ENCODE peak calls at places on chromosomes 7 and 10, in ten cellular contexts. D, K, E, A, Z, W, N, B, V and M are unnamed samples. For H3K36me3, the result is how much of the 10 kb centered on the place peaks cover.

GRCh38 chr10:97550336-97551149 is 22.0 kb upstream of the ANKRD2 start:
- DNase-seq in D (no peak), K (no peak), E (no peak), A (peak), Z (no peak), W (no peak), N (peak), B (no peak), V (no peak), M (peak)

GRCh38 chr7:159116581-159117339 is 27.9 kb downstream of the VIPR2 start:
- DNase-seq in D (no peak), K (no peak), E (no peak), A (peak), Z (no peak), W (no peak), N (no peak), B (peak), V (no peak), M (no peak)

GRCh38 chr10:118983263-118983662 is 46.3 kb upstream of the NANOS1 start:
- DNase-seq in D (no peak), K (no peak), E (no peak), A (peak), Z (no peak), W (no peak), N (no peak), B (no peak), V (no peak), M (no peak)

GRCh38 chr7:140649566-140650205 is 9.1 kb upstream of the DENND2A start:
- DNase-seq in D (no peak), K (no peak), E (no peak), A (no peak), Z (no peak), W (peak), N (no peak), B (peak), V (no peak), M (no peak)

GRCh38 chr7:139509535-139509934 is 13.9 kb upstream of the CLEC2L start:
- DNase-seq in D (no peak), K (no peak), E (no peak), A (no peak), Z (no peak), W (no peak), N (no peak), B (no peak), V (no peak), M (no peak)

GRCh38 chr10:132271458-132272011 is 36.2 kb downstream of the STK32C start:
- DNase-seq in D (no peak), K (no peak), E (no peak), A (no peak), Z (no peak), W (no peak), N (no peak), B (no peak), V (no peak), M (no peak)

GRCh38 chr7:47405286-47405904 is 176.5 kb downstream of the TNS3 start:
- DNase-seq in D (no peak), K (no peak), E (no peak), A (peak), Z (no peak), W (no peak), N (no peak), B (no peak), V (no peak), M (no peak)

GRCh38 chr7:135753616-135754413 is 5.2 kb upstream of the FAM180A start:
- DNase-seq in D (no peak), K (no peak), E (no peak), A (peak), Z (peak), W (no peak), N (no peak), B (no peak), V (no peak), M (peak)

GRCh38 chr7:39744620-39745019 is 121.2 kb downstream of the RALA start:
- DNase-seq in D (no peak), K (no peak), E (no peak), A (no peak), Z (no peak), W (no peak), N (no peak), B (no peak), V (no peak), M (no peak)

GRCh38 chr7:123570390-123571182 is 13.0 kb upstream of the NDUFA5 start:
- DNase-seq in D (no peak), K (no peak), E (no peak), A (no peak), Z (no peak), W (no peak), N (no peak), B (no peak), V (no peak), M (no peak)

GRCh38 chr7:129801882-129802281 is 150.9 kb downstream of the UBE2H start:
- DNase-seq in D (no peak), K (no peak), E (no peak), A (peak), Z (no peak), W (no peak), N (no peak), B (no peak), V (no peak), M (peak)

GRCh38 chr7:27933691-27934565 is 194.0 kb downstream of the TAX1BP1 start:
- DNase-seq in D (no peak), K (no peak), E (no peak), A (peak), Z (no peak), W (no peak), N (peak), B (no peak), V (no peak), M (peak)

GRCh38 chr7:24152356-24152755 is 131.6 kb upstream of the NPY start:
- DNase-seq in D (no peak), K (no peak), E (peak), A (no peak), Z (no peak), W (no peak), N (no peak), B (no peak), V (no peak), M (no peak)

GRCh38 chr7:121020652-121021051 is 32.1 kb downstream of the CPED1 start:
- DNase-seq in D (no peak), K (no peak), E (no peak), A (no peak), Z (no peak), W (no peak), N (no peak), B (no peak), V (no peak), M (no peak)

GRCh38 chr10:34707656-34708055 is 107.4 kb downstream of the PARD3 start:
- DNase-seq in D (no peak), K (no peak), E (no peak), A (no peak), Z (no peak), W (no peak), N (no peak), B (no peak), V (no peak), M (no peak)

DNA sequence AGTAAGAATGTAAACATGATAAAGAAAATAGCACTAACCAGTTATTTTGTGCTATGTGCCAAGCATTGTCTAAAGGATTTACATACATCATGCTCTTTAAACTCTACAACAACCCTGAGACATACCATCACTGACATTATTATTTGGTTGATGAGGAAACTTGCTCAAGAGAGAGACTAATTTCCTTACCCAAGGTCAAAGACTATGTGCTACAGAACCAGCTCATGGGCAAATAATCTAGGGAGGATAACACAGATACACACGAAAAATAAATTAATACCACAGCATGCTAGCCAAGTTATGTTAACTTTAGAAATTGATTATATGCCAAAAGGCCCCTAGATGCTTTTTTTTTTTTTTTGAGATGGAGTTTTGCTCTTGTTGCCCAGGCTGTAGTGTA is 2.7 kb downstream of the ANKRD16 start:
- DNase-seq in D (no peak), K (no peak), E (no peak), A (no peak), Z (no peak), W (no peak), N (no peak), B (no peak), V (no peak), M (no peak)
- H3K4me3 ChIP-seq in D (no peak), K (no peak), E (no peak), A (peak), Z (no peak), W (no peak), N (no peak), B (no peak), V (no peak), M (no peak)

GRCh38 chr7:55181774-55182173 is 163.0 kb downstream of the EGFR start:
- DNase-seq in D (no peak), K (no peak), E (no peak), A (no peak), Z (no peak), W (no peak), N (no peak), B (no peak), V (no peak), M (no peak)
- H3K36me3 ChIP-seq in D (under half), K (under half), E (under half), A (under half), Z (under half), W (under half), N (under half), B (half or more), V (under half), M (under half)

DNA sequence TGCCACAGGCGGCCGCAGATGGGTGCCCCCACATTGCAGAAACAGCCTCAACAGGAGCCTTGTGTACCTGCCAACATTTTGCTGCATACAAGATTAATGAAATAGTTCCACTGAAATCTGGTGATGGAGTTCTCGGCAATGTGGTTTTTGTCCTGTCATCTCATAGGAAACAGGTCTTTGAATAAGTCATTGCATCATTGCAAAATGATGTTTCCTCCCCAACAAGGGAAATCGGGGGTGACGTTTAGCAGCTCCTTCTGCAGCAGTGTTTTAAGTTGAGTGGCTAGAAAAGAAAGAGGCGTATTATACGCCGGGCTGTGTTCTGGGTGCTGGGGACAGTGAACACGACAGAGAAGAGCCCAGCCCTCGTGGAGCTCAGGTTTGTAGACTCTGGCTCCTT is 177.0 kb downstream of the PRKAG2 start:
- DNase-seq in D (no peak), K (no peak), E (no peak), A (no peak), Z (no peak), W (no peak), N (no peak), B (no peak), V (no peak), M (no peak)
- H3K4me3 ChIP-seq in D (no peak), K (no peak), E (no peak), A (no peak), Z (no peak), W (no peak), N (no peak), B (no peak), V (no peak), M (no peak)

GRCh38 chr10:45403151-45403550 is 29.1 kb downstream of the ALOX5 start:
- DNase-seq in D (no peak), K (no peak), E (no peak), A (no peak), Z (no peak), W (peak), N (no peak), B (no peak), V (no peak), M (no peak)
- H3K36me3 ChIP-seq in D (under half), K (under half), E (under half), A (under half), Z (under half), W (under half), N (under half), B (under half), V (under half), M (under half)

GRCh38 chr7:142636751-142637150 is 112.5 kb upstream of the PRSS1 start:
- DNase-seq in D (no peak), K (no peak), E (no peak), A (no peak), Z (no peak), W (no peak), N (no peak), B (no peak), V (no peak), M (no peak)
- H3K4me3 ChIP-seq in D (no peak), K (no peak), E (no peak), A (no peak), Z (no peak), W (no peak), N (no peak), B (no peak), V (no peak), M (no peak)

GRCh38 chr10:84155521-84155920 is 16.2 kb downstream of the GHITM start:
- DNase-seq in D (no peak), K (no peak), E (no peak), A (no peak), Z (no peak), W (no peak), N (no peak), B (no peak), V (no peak), M (no peak)

GRCh38 chr10:84152769-84153168 is 13.5 kb downstream of the GHITM start:
- DNase-seq in D (no peak), K (no peak), E (no peak), A (no peak), Z (no peak), W (no peak), N (no peak), B (no peak), V (no peak), M (no peak)

GRCh38 chr10:84147347-84147746 is 8.0 kb downstream of the GHITM start:
- DNase-seq in D (no peak), K (no peak), E (no peak), A (no peak), Z (no peak), W (no peak), N (no peak), B (no peak), V (no peak), M (no peak)

GRCh38 chr10:84149854-84150253 is 10.5 kb downstream of the GHITM start:
- DNase-seq in D (no peak), K (no peak), E (no peak), A (no peak), Z (no peak), W (no peak), N (no peak), B (no peak), V (no peak), M (no peak)
- H3K36me3 ChIP-seq in D (under half), K (half or more), E (under half), A (half or more), Z (half or more), W (half or more), N (under half), B (half or more), V (under half), M (under half)

GRCh38 chr7:101754432-101755159 is 62.8 kb upstream of the CUX1 start:
- DNase-seq in D (no peak), K (no peak), E (no peak), A (no peak), Z (no peak), W (peak), N (no peak), B (no peak), V (no peak), M (no peak)
- H3K4me3 ChIP-seq in D (peak), K (peak), E (peak), A (no peak), Z (no peak), W (peak), N (no peak), B (peak), V (peak), M (no peak)